ENCODE peak calls at places on chromosomes 2 and 18, in four cellular contexts. R, K, F and W are unnamed samples.

GRCh38 chr2:100703213-100703612 is 116.7 kb upstream of the NPAS2 start:
- DNase-seq in R (no peak), K (no peak), F (peak), W (no peak)

GRCh38 chr2:69163109-69163508 is 150.1 kb downstream of the ANTXR1 start:
- DNase-seq in R (no peak), K (no peak), F (no peak), W (no peak)

GRCh38 chr2:71995067-71995665 is 152.5 kb downstream of the CYP26B1 start:
- DNase-seq in R (no peak), K (no peak), F (no peak), W (no peak)

GRCh38 chr2:199751480-199751879 is 99.5 kb downstream of the FTCDNL1 start:
- DNase-seq in R (no peak), K (no peak), F (no peak), W (no peak)

GRCh38 chr2:150570712-150571111 is 83.2 kb upstream of the RND3 start:
- DNase-seq in R (no peak), K (no peak), F (no peak), W (no peak)

GRCh38 chr2:176147790-176148496 is 3.4 kb upstream of the HOXD4 start:
- DNase-seq in R (peak), K (no peak), F (no peak), W (no peak)

GRCh38 chr2:233865838-233866237 is 2.3 kb downstream of the MSL3B start:
- DNase-seq in R (no peak), K (no peak), F (no peak), W (no peak)

GRCh38 chr18:27762054-27762453 is 414.9 kb downstream of the CDH2 start:
- DNase-seq in R (no peak), K (no peak), F (no peak), W (no peak)

GRCh38 chr18:12944724-12945123 is 3.1 kb upstream of the SEH1L start:
- DNase-seq in R (no peak), K (no peak), F (peak), W (no peak)

GRCh38 chr18:56381151-56381550 is 257.2 kb downstream of the TXNL1 start:
- DNase-seq in R (no peak), K (no peak), F (no peak), W (no peak)

GRCh38 chr2:140861666-140862065 is 1269.2 kb downstream of the LRP1B start:
- DNase-seq in R (no peak), K (no peak), F (no peak), W (no peak)

GRCh38 chr2:176079851-176080539 is 3.8 kb downstream of the EVX2 start:
- DNase-seq in R (peak), K (no peak), F (peak), W (no peak)

GRCh38 chr2:51291762-51292370 is 259.9 kb upstream of the NRXN1 start:
- DNase-seq in R (no peak), K (no peak), F (no peak), W (no peak)

GRCh38 chr2:20221169-20221938 is 3.6 kb downstream of the SDC1 start:
- DNase-seq in R (no peak), K (no peak), F (no peak), W (no peak)

GRCh38 chr2:239873656-239874635 is 151.2 kb downstream of the NDUFA10 start:
- DNase-seq in R (no peak), K (no peak), F (peak), W (peak)

GRCh38 chr2:26492749-26493515 is 15.0 kb upstream of the OTOF start:
- DNase-seq in R (peak), K (no peak), F (no peak), W (no peak)

GRCh38 chr2:106161938-106162814 is 31.9 kb downstream of the UXS1 start:
- DNase-seq in R (no peak), K (no peak), F (no peak), W (no peak)

GRCh38 chr2:179410552-179411356 is 146.1 kb upstream of the SESTD1 start:
- DNase-seq in R (peak), K (no peak), F (peak), W (peak)

GRCh38 chr2:23760746-23761145 is 166.2 kb downstream of the ATAD2B start:
- DNase-seq in R (no peak), K (no peak), F (no peak), W (no peak)

GRCh38 chr18:63758616-63759015 is 16.6 kb upstream of the SERPINB7 start:
- DNase-seq in R (no peak), K (no peak), F (no peak), W (no peak)

GRCh38 chr2:54606393-54606973 is 117.0 kb upstream of the EML6 start:
- DNase-seq in R (no peak), K (no peak), F (no peak), W (no peak)

GRCh38 chr2:121019073-121019472 is 265.9 kb downstream of the TFCP2L1 start:
- DNase-seq in R (no peak), K (no peak), F (no peak), W (peak)

GRCh38 chr2:66462196-66462825 is 27.4 kb downstream of the MEIS1 start:
- DNase-seq in R (no peak), K (no peak), F (no peak), W (no peak)

GRCh38 chr2:71672011-71672639 is 218.8 kb downstream of the DYSF start:
- DNase-seq in R (no peak), K (no peak), F (peak), W (peak)

GRCh38 chr2:226707500-226707899 is 92.1 kb downstream of the IRS1 start:
- DNase-seq in R (no peak), K (no peak), F (no peak), W (no peak)

GRCh38 chr2:99488587-99488998 is 1.2 kb downstream of the REV1 start:
- DNase-seq in R (no peak), K (no peak), F (no peak), W (no peak)

GRCh38 chr2:27735263-27735904 is 36.1 kb upstream of the MRPL33 start:
- DNase-seq in R (peak), K (no peak), F (peak), W (no peak)

GRCh38 chr2:69915050-69915945 is at the start of gene MXD1:
- DNase-seq in R (peak), K (no peak), F (no peak), W (no peak)

GRCh38 chr2:174059875-174060226 is 94.7 kb upstream of the SP3 start:
- DNase-seq in R (no peak), K (no peak), F (no peak), W (no peak)

GRCh38 chr18:46282177-46282570 is 178.0 kb downstream of the HAUS1 start:
- DNase-seq in R (no peak), K (no peak), F (no peak), W (no peak)

GRCh38 chr18:46283895-46284295 is 179.7 kb downstream of the HAUS1 start:
- DNase-seq in R (no peak), K (no peak), F (no peak), W (no peak)

GRCh38 chr18:46281185-46282176 is 177.3 kb downstream of the HAUS1 start:
- DNase-seq in R (peak), K (no peak), F (peak), W (peak)

GRCh38 chr18:46283268-46283667 is 179.1 kb downstream of the HAUS1 start:
- DNase-seq in R (no peak), K (no peak), F (no peak), W (no peak)

GRCh38 chr18:46282646-46283045 is 178.5 kb downstream of the HAUS1 start:
- DNase-seq in R (no peak), K (no peak), F (no peak), W (no peak)
- TF ChIP-seq CTCF in R (no peak), K (no peak), F (no peak), W (no peak)

DNA sequence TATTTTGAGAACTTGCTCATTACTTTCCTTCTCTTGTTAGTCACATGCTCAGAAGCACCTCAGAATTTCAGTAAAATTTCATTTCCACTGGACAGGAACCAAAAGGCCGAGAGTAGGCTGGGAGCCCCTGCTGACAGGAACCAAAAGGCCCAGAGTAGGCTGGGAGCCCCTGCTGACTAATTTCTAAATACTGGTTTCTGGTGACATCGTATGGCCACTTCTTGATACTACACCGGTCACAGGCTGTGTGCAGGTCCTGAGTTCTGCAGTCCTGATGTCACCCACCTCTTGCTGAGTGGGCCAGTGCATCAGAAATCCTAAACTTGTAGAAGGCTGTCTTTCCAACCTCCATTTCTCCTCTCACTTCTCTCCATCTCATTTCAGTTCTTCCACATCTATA is 17.7 kb upstream of the EN1 start:
- DNase-seq in R (no peak), K (no peak), F (no peak), W (no peak)
- TF ChIP-seq CTCF in R (peak), K (peak), F (peak), W (peak)

DNA sequence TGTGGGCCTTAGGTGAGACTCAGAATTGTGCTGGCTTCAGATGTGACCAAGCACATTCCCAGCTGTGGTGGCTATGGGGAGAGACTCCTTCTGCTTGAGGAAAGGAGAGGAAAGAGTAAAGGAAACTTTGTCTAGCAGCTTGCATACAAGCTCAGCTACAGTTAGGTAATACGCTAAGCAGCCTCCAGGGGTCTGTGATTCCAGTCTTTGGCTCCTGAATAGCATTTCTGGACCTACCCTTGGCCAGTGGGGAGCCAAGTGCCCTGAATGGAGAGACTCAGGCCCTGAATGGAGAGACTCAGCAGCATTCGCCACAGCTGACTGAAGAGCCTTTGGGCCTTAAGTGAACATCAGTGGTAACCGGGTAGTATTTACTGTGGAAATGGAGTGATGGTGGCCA is 227.4 kb upstream of the CDH7 start:
- DNase-seq in R (no peak), K (no peak), F (no peak), W (no peak)
- TF ChIP-seq CTCF in R (no peak), K (no peak), F (no peak), W (peak)

GRCh38 chr2:122927710-122928249 is 1097.3 kb upstream of the CNTNAP5 start:
- DNase-seq in R (no peak), K (no peak), F (no peak), W (no peak)
- TF ChIP-seq CTCF in R (no peak), K (no peak), F (no peak), W (peak)

GRCh38 chr2:202460119-202460518 is 84.0 kb downstream of the BMPR2 start:
- DNase-seq in R (no peak), K (no peak), F (no peak), W (no peak)
- TF ChIP-seq CTCF in R (no peak), K (no peak), F (no peak), W (no peak)

DNA sequence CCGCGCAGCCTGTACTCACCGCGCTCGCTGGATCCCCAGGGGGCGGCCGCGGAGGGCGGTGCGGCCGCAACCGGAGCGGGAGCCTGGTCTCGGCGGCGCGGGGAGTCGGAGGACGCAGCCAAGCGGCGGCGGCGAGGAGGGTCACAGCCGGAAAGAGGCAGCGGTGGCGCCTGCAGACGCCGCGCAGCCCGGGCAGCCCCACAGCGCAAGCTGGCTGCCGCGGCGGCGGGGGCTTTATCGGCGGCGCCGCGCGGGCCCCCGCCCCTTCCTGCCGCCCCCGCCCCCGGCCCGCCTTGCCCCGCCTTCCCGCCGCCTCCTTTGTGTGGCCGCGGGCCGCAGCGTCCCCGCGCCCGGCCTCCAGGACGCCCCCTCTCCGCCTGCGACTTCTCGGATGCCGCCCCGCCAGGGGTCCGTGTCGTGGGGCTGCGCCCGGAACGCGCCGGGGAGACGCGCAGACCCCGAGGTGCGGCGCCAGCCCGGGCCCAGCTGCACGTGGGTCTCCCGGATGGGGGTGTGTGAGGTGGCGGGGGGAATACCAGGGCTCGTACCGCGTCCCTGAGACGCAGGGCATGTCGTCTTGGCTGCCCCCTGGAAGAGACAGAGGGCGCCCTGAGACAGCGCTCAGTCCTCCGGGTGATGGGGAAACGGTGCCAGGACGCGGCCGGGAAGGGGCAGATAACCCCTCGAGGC is at the start of gene SERPINE2:
- DNase-seq in R (peak), K (no peak), F (peak), W (peak)
- TF ChIP-seq CTCF in R (peak), K (peak), F (peak), W (peak)